ENCODE peak calls at places on chromosomes 1 and 21, in eight cellular contexts. Y is HepG2, M is transverse colon, S is upper lobe of left lung, F is sigmoid colon, W is K562, Q is stomach, J is H1. O is an unnamed sample.

GRCh38 chr1:173415490-173415889 is 61.6 kb upstream of the PRDX6 start:
- DNase-seq in Y (no peak), M (no peak), S (no peak), F (no peak), W (no peak), Q (no peak), J (no peak), O (no peak)

GRCh38 chr1:74771913-74772515 is 39.1 kb downstream of the TYW3 start:
- DNase-seq in Y (peak; percentile 51), M (no peak), S (no peak), F (no peak), W (peak; percentile 25), Q (no peak), J (no peak), O (no peak)

GRCh38 chr1:54883349-54884102 is 3.5 kb downstream of the DHCR24 start:
- DNase-seq in Y (peak; percentile 76), M (no peak), S (no peak), F (no peak), W (no peak), Q (no peak), J (no peak), O (no peak)

GRCh38 chr1:210669951-210670350 is 341.2 kb downstream of the HHAT start:
- DNase-seq in Y (no peak), M (no peak), S (no peak), F (no peak), W (no peak), Q (no peak), J (no peak), O (no peak)

GRCh38 chr21:42013338-42013737 is 3.2 kb upstream of the ZBTB21 start:
- DNase-seq in Y (no peak), M (no peak), S (no peak), F (no peak), W (no peak), Q (no peak), J (no peak), O (no peak)

GRCh38 chr1:3465935-3466321 is 11.5 kb downstream of the ARHGEF16 start:
- DNase-seq in Y (no peak), M (no peak), S (peak; percentile 53), F (peak; percentile 57), W (no peak), Q (no peak), J (no peak), O (no peak)

GRCh38 chr1:41876533-41877445 is 41.9 kb downstream of the HIVEP3 start:
- DNase-seq in Y (no peak), M (no peak), S (no peak), F (no peak), W (no peak), Q (no peak), J (no peak), O (no peak)

GRCh38 chr1:2868571-2868970 is 67.1 kb upstream of the TTC34 start:
- DNase-seq in Y (no peak), M (no peak), S (no peak), F (no peak), W (no peak), Q (no peak), J (no peak), O (no peak)

GRCh38 chr1:3651939-3652537 is at the start of gene TP73:
- DNase-seq in Y (no peak), M (no peak), S (peak; percentile 88), F (no peak), W (peak; percentile 86), Q (no peak), J (peak; percentile 73), O (no peak)

DNA sequence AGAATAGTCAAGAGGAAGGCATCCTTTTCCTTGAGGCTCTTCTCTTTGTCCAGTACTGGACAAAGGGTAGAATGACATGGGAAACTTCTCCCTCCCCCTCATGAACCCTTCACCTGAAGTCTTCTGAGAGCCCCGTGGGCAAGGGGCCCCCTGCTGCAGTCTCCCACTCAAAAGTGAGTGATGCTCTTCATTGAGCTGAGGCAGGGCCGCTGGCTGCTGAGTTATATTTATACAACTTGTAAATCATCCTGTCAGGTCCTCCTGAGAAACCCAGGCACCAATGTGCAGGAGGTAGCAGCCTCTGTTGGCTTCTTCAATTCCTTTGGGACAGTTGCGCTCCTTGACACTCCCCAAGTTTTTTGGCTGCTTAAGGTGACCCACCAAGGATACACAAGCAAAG is 150.2 kb downstream of the IGSF21 start:
- DNase-seq in Y (no peak), M (no peak), S (no peak), F (no peak), W (no peak), Q (no peak), J (no peak), O (no peak)
- H3K27ac ChIP-seq in Y (no peak overlapping the region), M (no peak overlapping the region), S (no peak overlapping the region), F (no peak overlapping the region), W (no peak overlapping the region), Q (no peak overlapping the region), J (no peak overlapping the region), O (no peak overlapping the region)

GRCh38 chr21:36699026-36699545 is at the start of gene SIM2:
- DNase-seq in Y (no peak), M (no peak), S (no peak), F (no peak), W (no peak), Q (peak; percentile 90), J (no peak), O (no peak)
- TF ChIP-seq POLR2AphosphoS5 in Y (no peak), M (no peak), S (no peak), F (no peak), W (no peak), Q (peak; percentile 91), J (no peak), O (no peak)

DNA sequence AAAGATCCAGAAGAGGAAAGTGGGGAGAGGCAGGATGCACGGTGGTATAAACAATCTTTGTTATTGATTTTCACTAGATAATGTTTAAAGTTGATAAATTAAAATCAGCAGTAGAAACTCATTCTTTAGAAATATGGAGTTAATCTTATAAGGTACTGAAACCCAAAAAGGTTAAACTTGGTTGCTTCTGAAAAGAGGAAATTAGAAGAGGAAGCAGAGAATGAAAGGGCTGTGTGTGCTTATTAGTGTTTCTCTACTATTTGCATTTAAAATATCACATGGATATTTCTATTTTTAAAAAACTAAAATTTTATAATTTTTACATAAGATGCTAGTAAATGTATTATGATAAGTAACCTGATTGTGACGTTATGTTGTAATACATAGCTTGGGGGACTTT is 24.4 kb downstream of the C1orf141 start:
- DNase-seq in Y (no peak), M (no peak), S (no peak), F (no peak), W (no peak), Q (no peak), J (no peak), O (no peak)
- TF ChIP-seq EP300 in Y (no peak), M (no peak), S (no peak), F (no peak), W (no peak), Q (no peak), J (no peak), O (no peak)

DNA sequence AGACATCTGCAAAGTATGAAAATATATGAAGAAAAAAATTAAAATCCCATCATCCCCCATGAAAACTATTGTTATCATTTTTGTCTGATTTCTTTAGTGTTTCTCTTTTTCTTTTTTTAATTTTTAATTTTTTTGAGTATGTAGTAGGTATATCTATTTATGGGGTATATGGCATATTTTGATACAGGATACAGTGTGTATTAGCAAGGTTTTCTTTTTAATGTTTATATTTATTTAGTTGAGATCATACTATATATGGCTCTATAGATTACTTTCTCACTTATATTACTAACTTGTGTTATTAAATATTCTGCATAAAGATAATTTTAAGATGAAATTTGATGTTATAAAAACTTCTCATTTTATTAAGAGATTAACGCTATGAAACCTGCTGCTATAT is 11.4 kb downstream of the LGALS8 start:
- DNase-seq in Y (no peak), M (no peak), S (no peak), F (no peak), W (no peak), Q (no peak), J (no peak), O (no peak)
- H3K27ac ChIP-seq in Y (peak overlapping the region; percentile 19), M (no peak overlapping the region), S (no peak overlapping the region), F (no peak overlapping the region), W (no peak overlapping the region), Q (no peak overlapping the region), J (no peak overlapping the region), O (no peak overlapping the region)

GRCh38 chr1:247407180-247407616 is 8.8 kb upstream of the NLRP3 start:
- DNase-seq in Y (no peak), M (peak; percentile 37), S (peak; percentile 85), F (peak; percentile 72), W (no peak), Q (peak; percentile 36), J (no peak), O (no peak)
- TF ChIP-seq POLR2AphosphoS5 in Y (no peak), M (no peak), S (peak; percentile 73), F (no peak), W (no peak), Q (no peak), J (no peak), O (no peak)

DNA sequence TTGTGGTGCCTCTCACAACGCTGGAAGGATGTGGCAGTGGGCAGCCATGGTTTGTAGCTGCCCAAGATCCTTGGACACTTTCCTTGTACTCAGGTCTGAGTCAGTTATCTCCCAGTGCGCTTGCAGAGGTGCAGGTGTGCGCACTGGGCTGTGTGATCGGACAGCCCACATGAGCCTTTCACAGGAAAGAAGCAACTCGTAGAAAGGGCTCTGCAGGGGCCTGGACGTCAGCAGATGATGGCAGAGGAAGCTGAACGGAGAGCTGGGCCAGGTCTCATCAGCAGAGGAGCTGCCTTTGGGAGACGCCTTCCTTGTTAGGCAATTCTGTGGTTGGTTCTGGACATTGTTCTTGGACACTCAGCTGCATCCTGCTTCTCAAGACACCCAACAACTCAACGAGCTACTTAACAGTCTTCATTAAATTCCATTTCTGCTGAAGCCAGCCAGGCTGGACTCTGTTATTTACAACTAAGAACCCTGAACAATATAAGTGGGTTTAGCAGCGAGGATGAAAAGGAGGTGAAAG is 7.5 kb upstream of the PROK1 start:
- DNase-seq in Y (no peak), M (no peak), S (no peak), F (no peak), W (no peak), Q (no peak), J (no peak), O (no peak)
- TF ChIP-seq EP300 in Y (no peak), M (no peak), S (no peak), F (no peak), W (no peak), Q (no peak), J (no peak), O (no peak)

DNA sequence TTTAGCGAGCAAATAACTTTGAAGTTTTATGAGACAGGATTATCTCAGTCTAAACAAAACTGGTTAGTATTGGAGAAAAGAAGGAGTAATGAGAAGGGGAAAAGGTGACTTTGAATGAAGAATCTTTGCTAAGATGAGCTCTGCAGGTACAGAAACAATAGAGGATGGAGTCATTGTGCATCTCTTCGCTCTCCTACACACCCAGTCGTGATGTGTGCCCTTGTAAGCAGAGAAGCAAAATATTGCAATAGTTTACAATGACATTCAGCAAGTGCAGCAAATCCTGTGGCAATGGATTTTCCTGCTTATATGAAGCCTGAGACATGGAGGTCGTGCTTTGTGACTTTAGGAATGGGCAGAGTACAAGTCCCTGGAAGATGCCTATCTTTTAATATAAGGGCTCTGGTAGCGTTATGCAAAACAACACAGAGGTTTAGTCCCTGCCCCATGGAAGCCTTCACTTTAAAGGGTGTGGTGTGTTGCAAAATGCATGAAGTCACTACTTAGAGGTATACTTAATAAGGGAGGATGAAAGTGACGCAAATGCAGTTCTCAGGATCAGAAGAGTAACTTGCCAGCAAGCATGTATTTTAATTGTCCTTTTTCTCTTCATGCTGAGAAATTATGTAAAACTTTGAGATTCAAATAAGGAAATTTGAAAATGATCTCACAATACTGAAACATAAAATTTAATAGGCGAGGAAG is 88.0 kb upstream of the IVNS1ABP start:
- DNase-seq in Y (no peak), M (no peak), S (no peak), F (no peak), W (no peak), Q (no peak), J (no peak), O (no peak)
- H3K27ac ChIP-seq in Y (no peak overlapping the region), M (no peak overlapping the region), S (no peak overlapping the region), F (no peak overlapping the region), W (no peak overlapping the region), Q (no peak overlapping the region), J (no peak overlapping the region), O (no peak overlapping the region)

O was measured in esophagus muscularis mucosa.